ENCODE peak calls at places on chromosomes 7 and 10, in four cellular contexts. G is SJSA1; Y is CD4-positive, CD25-positive, alpha-beta regulatory T cell; V is ovary. I is an unnamed sample. For H3K9me3, the result is how much of the 10 kb centered on the place peaks cover.

GRCh38 chr10:105973252-105973877 is 1191.1 kb downstream of the SORCS1 start:
- DNase-seq in Y (no peak), V (no peak), G (no peak), I (no peak)

GRCh38 chr7:81767883-81768282 is 2.0 kb downstream of the HGF start:
- DNase-seq in Y (no peak), V (no peak), G (no peak), I (no peak)

GRCh38 chr10:112137381-112137987 is 46.1 kb downstream of the GPAM start:
- DNase-seq in Y (peak), G (peak), V (peak), I (peak)

GRCh38 chr10:119251315-119251708 is 43.9 kb downstream of the GRK5 start:
- DNase-seq in V (no peak), Y (no peak), G (no peak), I (no peak)

GRCh38 chr10:132994371-132994796 is 52.0 kb upstream of the CFAP46 start:
- DNase-seq in V (no peak), G (no peak), Y (no peak), I (no peak)

GRCh38 chr7:6178273-6179029 is 94.0 kb downstream of the CYTH3 start:
- DNase-seq in Y (no peak), V (no peak), G (no peak), I (peak)

GRCh38 chr7:35482231-35482630 is 212.7 kb downstream of the HERPUD2 start:
- DNase-seq in G (no peak), Y (no peak), V (no peak), I (no peak)

GRCh38 chr7:15720849-15721471 is 34.5 kb upstream of the MEOX2 start:
- DNase-seq in V (no peak), G (peak), Y (no peak), I (no peak)

GRCh38 chr10:52368725-52369124 is 54.6 kb downstream of the DKK1 start:
- DNase-seq in Y (no peak), V (no peak), G (no peak), I (no peak)

GRCh38 chr10:103849212-103849877 is 6.0 kb downstream of the SH3PXD2A start:
- DNase-seq in Y (no peak), G (no peak), V (no peak), I (no peak)

GRCh38 chr7:110759069-110759468 is 331.9 kb upstream of the LRRN3 start:
- DNase-seq in V (no peak), G (no peak), Y (no peak), I (no peak)

GRCh38 chr10:663466-663751 is 26.1 kb downstream of the DIP2C start:
- DNase-seq in G (no peak), Y (no peak), V (no peak), I (no peak)

GRCh38 chr10:24866615-24867583 is 85.5 kb downstream of the PRTFDC1 start:
- DNase-seq in V (peak), Y (no peak), G (peak), I (no peak)

GRCh38 chr10:126777726-126778125 is 107.2 kb upstream of the C10orf90 start:
- DNase-seq in G (no peak), Y (no peak), V (no peak), I (no peak)

GRCh38 chr10:128029280-128029618 is 97.0 kb downstream of the MKI67 start:
- DNase-seq in V (no peak), Y (no peak), G (no peak), I (no peak)

GRCh38 chr10:16644146-16644545 is 122.5 kb upstream of the C1QL3 start:
- DNase-seq in V (no peak), G (peak), Y (no peak), I (no peak)

DNA sequence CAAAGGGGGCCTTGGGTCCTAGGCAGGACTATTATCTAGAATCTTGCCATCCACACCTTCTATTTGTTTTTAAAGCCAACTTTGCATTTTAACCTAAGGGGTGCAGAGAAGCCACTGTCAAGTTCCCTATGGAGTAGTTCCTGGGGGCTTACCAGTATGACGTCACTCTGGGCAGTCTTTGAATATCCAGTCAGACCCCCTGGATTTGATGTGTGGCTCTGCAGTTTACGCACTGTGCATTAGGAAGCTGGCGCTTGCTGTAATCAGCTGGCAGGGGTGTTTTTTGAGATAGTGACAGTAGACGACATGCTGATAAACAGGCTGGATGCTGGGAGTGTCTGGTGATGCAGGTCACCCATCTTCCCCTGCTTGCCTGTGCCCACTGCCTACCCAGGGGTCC is 892.7 kb upstream of the ZNF722 start:
- DNase-seq in V (no peak), Y (no peak), G (no peak), I (no peak)
- H3K9me3 ChIP-seq in V (under half), Y (under half), G (under half), I (under half)

GRCh38 chr7:1637155-1637554 is 32.9 kb upstream of the ELFN1 start:
- DNase-seq in G (no peak), Y (no peak), V (no peak), I (no peak)
- H3K9me3 ChIP-seq in G (under half), Y (under half), V (under half), I (under half)

GRCh38 chr7:13687500-13687899 is 302.0 kb downstream of the ETV1 start:
- DNase-seq in V (no peak), Y (no peak), G (no peak), I (no peak)
- H3K9me3 ChIP-seq in V (under half), Y (under half), G (under half), I (under half)

DNA sequence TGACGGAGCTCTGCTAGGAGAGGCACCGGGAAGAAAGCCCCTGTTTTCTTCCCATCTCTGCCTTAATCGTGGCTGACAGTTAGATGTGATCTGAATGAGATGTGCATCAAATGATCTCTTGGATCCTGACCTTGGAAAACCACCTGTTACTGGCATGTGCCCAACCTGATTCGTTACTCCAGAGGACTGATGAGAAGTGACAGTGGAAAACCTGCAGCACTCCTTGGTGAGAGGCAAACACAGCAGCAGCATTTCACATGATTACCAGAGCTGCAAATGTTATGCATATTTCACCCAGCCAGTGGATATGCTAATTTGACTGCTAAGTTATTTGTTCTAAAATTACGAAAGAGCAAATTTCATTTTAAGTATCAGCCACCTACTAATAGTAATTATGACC is 95.3 kb downstream of the PTPRN2 start:
- DNase-seq in Y (no peak), G (no peak), V (no peak), I (no peak)
- H3K9me3 ChIP-seq in Y (under half), G (under half), V (under half), I (under half)

GRCh38 chr10:36994886-36995285 is 130.5 kb upstream of the ANKRD30A start:
- DNase-seq in V (no peak), G (no peak), Y (no peak), I (no peak)

DNA sequence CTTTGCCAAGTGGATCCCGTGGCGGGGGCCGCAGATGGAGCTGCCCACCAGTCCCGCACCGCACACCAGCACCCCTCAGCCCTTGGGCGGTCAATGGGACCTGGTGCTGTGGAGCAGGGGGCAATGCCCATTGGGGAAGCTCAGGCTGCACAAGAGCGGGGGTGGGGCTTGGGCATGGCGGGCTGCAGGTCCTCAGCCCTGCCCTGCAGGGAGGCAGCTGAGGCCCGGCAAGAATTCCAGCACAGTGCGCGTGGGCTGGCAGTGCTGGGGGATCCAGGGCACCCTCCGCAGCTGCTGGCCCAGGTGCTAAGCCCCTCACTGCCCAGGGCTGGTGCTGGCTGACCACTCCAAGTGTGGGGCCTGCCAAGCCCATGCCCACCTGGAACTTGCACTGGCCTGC is 136.2 kb upstream of the ANKRD30A start:
- DNase-seq in G (no peak), V (no peak), Y (no peak), I (no peak)
- H3K9me3 ChIP-seq in G (under half), V (under half), Y (under half), I (under half)

DNA sequence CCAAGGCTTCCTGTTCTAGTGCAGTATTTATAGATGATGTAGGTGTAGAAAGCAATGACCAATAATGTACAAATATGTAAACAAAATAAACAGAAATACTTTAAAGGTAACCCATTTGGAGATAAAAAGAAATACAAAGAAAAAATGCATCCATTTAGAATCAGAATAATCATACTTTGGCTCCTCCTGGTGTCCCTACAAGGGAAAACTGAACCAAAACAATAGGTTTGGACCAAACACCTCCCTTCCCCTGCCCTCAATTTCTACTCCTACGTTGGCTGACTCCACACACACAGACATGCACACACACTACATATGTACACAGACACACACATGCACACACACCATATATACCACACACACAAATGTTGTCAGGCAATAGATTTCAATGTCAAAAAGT is 36.0 kb downstream of the C10orf143 start:
- DNase-seq in V (no peak), G (no peak), Y (no peak), I (no peak)
- H3K9me3 ChIP-seq in V (under half), G (under half), Y (under half), I (under half)

GRCh38 chr7:157017639-157018327 is 7.3 kb upstream of the MNX1 start:
- DNase-seq in G (no peak), V (no peak), Y (no peak), I (no peak)

GRCh38 chr7:157018328-157018996 is 8.0 kb upstream of the MNX1 start:
- DNase-seq in G (no peak), V (no peak), Y (no peak), I (no peak)

GRCh38 chr7:157019718-157020451 is 9.4 kb upstream of the MNX1 start:
- DNase-seq in Y (no peak), G (no peak), V (no peak), I (no peak)

GRCh38 chr7:157020514-157021070 is 10.1 kb upstream of the MNX1 start:
- DNase-seq in G (no peak), V (no peak), Y (no peak), I (no peak)

DNA sequence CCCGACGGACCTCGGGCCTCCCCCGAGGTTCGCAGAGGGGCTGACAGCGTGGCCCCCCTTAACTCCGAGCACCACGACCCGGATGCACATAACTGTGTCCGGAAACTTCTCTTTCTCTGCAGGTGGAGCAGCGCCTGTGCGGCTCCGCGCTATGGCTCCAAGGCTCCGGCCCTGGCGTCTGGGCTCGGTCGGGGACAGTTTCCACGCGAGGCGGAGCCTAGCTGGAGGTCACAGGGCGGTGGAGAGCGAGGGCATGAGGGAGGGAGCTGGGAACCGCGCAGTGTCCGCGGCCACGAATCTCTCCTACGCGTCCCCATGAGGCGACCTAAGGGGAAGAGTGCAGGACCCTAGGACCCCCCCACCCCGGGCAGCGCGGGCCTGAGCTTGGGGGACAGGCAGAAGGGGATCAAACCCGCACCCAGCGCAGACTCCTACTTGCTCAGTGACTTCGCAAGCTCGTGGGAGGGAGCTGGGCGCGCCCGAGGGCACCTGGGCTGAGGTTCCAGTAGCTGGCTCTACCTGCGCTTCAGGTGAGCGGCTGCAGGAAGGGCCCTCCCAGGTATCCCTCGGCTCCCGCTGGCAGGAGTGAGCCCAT is 8.6 kb upstream of the MNX1 start:
- DNase-seq in G (no peak), V (no peak), Y (no peak), I (no peak)
- H3K9me3 ChIP-seq in G (under half), V (under half), Y (under half), I (under half)

GRCh38 chr7:311796-312195 is 21.8 kb downstream of the FOXL3 start:
- DNase-seq in Y (no peak), G (no peak), V (no peak), I (no peak)

GRCh38 chr7:312409-312808 is 22.4 kb downstream of the FOXL3 start:
- DNase-seq in Y (no peak), V (no peak), G (no peak), I (no peak)

GRCh38 chr7:307970-308369 is 18.0 kb downstream of the FOXL3 start:
- DNase-seq in G (no peak), Y (no peak), V (no peak), I (no peak)

GRCh38 chr7:309586-310228 is 19.7 kb downstream of the FOXL3 start:
- DNase-seq in Y (no peak), V (no peak), G (no peak), I (no peak)

GRCh38 chr7:311131-311680 is 21.2 kb downstream of the FOXL3 start:
- DNase-seq in G (no peak), Y (no peak), V (no peak), I (no peak)
- H3K9me3 ChIP-seq in G (under half), Y (under half), V (under half), I (under half)

GRCh38 chr7:57437581-57437980 is 12.4 kb upstream of the ZNF716 start:
- DNase-seq in V (no peak), Y (no peak), G (no peak), I (no peak)

GRCh38 chr7:57443567-57443966 is 6.4 kb upstream of the ZNF716 start:
- DNase-seq in G (no peak), V (no peak), Y (no peak), I (no peak)

GRCh38 chr7:57432583-57432982 is 17.4 kb upstream of the ZNF716 start:
- DNase-seq in Y (no peak), G (no peak), V (no peak), I (no peak)

DNA sequence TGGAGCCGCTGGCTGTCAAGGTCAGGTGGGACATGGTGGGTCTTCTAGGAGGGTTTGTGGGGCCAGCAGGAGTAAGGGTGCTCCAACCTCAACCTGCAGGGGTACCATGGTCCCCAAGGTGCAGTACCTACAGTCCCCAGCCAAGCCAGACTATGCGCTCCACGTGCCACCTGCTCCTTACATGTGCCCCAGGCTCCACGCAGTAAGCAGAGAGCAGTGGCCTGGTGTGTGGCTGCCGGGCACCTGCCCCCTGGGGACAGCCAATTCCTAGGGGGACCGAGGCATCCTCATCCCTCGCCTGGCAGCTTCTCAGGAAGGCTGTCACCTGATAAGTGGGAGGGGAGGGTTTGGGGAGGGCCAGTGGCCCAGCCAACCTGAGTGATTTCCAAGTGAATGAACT is 11.7 kb upstream of the ZNF716 start:
- DNase-seq in V (no peak), Y (no peak), G (no peak), I (no peak)
- H3K9me3 ChIP-seq in V (under half), Y (under half), G (under half), I (under half)

GRCh38 chr7:158134824-158135223 is 452.8 kb downstream of the PTPRN2 start:
- DNase-seq in Y (no peak), G (no peak), V (no peak), I (no peak)

GRCh38 chr7:158135931-158136330 is 451.7 kb downstream of the PTPRN2 start:
- DNase-seq in G (no peak), V (no peak), Y (no peak), I (no peak)

GRCh38 chr7:158139499-158139898 is 448.1 kb downstream of the PTPRN2 start:
- DNase-seq in G (no peak), V (no peak), Y (no peak), I (no peak)

GRCh38 chr7:158138329-158138597 is 449.4 kb downstream of the PTPRN2 start:
- DNase-seq in G (no peak), V (no peak), Y (no peak), I (no peak)

GRCh38 chr7:158137516-158138328 is 449.9 kb downstream of the PTPRN2 start:
- DNase-seq in G (no peak), V (no peak), Y (no peak), I (no peak)
- H3K9me3 ChIP-seq in G (under half), V (under half), Y (under half), I (under half)